ENCODE peak calls at places on chromosomes 13 and 19, in five cellular contexts. One of them, this sample, is unnamed.

GRCh38 chr19:1428738-1429391 is 9.3 kb upstream of the RPS15 start:
- DNase-seq in K562: no peak
- DNase-seq in brain microvascular endothelial cell: no peak
- DNase-seq in PC-3: no peak
- DNase-seq in fibroblast of lung: no peak
- DNase-seq in this sample: no peak

GRCh38 chr19:47701717-47702552 is 11.3 kb upstream of the EHD2 start:
- DNase-seq in K562: no peak
- DNase-seq in PC-3: no peak
- DNase-seq in fibroblast of lung: no peak
- DNase-seq in brain microvascular endothelial cell: no peak
- DNase-seq in this sample: no peak

GRCh38 chr13:99639126-99639525 is 137.9 kb downstream of the TM9SF2 start:
- DNase-seq in fibroblast of lung: no peak
- DNase-seq in brain microvascular endothelial cell: no peak
- DNase-seq in K562: no peak
- DNase-seq in PC-3: no peak
- DNase-seq in this sample: no peak

GRCh38 chr13:30873519-30873918 is 32.6 kb upstream of the MEDAG start:
- DNase-seq in K562: no peak
- DNase-seq in PC-3: no peak
- DNase-seq in fibroblast of lung: no peak
- DNase-seq in brain microvascular endothelial cell: no peak
- DNase-seq in this sample: no peak

GRCh38 chr13:20702945-20703784 is at the start of gene IL17D:
- DNase-seq in brain microvascular endothelial cell: no peak
- DNase-seq in PC-3: no peak
- DNase-seq in K562: peak
- DNase-seq in fibroblast of lung: no peak
- DNase-seq in this sample: no peak

GRCh38 chr19:29121684-29122083 is 91.3 kb downstream of the UQCRFS1 start:
- DNase-seq in K562: peak
- DNase-seq in brain microvascular endothelial cell: no peak
- DNase-seq in PC-3: no peak
- DNase-seq in fibroblast of lung: no peak
- DNase-seq in this sample: no peak

GRCh38 chr13:113636266-113636963 is 21.6 kb downstream of the ATP4B start:
- DNase-seq in fibroblast of lung: no peak
- DNase-seq in brain microvascular endothelial cell: no peak
- DNase-seq in K562: no peak
- DNase-seq in PC-3: no peak
- DNase-seq in this sample: no peak

GRCh38 chr13:26184791-26185250 is 37.3 kb downstream of the RNF6 start:
- DNase-seq in K562: peak
- DNase-seq in brain microvascular endothelial cell: peak
- DNase-seq in PC-3: peak
- DNase-seq in fibroblast of lung: peak
- DNase-seq in this sample: peak

GRCh38 chr13:21850013-21851006 is 179.4 kb downstream of the FGF9 start:
- DNase-seq in fibroblast of lung: peak
- DNase-seq in PC-3: no peak
- DNase-seq in K562: no peak
- DNase-seq in brain microvascular endothelial cell: no peak
- DNase-seq in this sample: no peak

GRCh38 chr13:114309806-114310410 is 4.4 kb upstream of the CHAMP1 start:
- DNase-seq in PC-3: no peak
- DNase-seq in K562: no peak
- DNase-seq in brain microvascular endothelial cell: no peak
- DNase-seq in fibroblast of lung: no peak
- DNase-seq in this sample: no peak

GRCh38 chr19:1901940-1902404 is 3.2 kb upstream of the ADAT3 start:
- DNase-seq in fibroblast of lung: peak
- DNase-seq in K562: no peak
- DNase-seq in brain microvascular endothelial cell: no peak
- DNase-seq in PC-3: no peak
- DNase-seq in this sample: no peak

GRCh38 chr13:99830931-99831330 is 140.6 kb downstream of the ZIC5 start:
- DNase-seq in fibroblast of lung: no peak
- DNase-seq in K562: no peak
- DNase-seq in PC-3: no peak
- DNase-seq in brain microvascular endothelial cell: no peak
- DNase-seq in this sample: no peak

GRCh38 chr19:45161715-45162463 is 1.1 kb upstream of the NKPD1 start:
- DNase-seq in brain microvascular endothelial cell: no peak
- DNase-seq in fibroblast of lung: peak
- DNase-seq in K562: peak
- DNase-seq in PC-3: peak
- DNase-seq in this sample: no peak

GRCh38 chr13:50524540-50524939 is 319.0 kb downstream of the DLEU7 start:
- DNase-seq in PC-3: no peak
- DNase-seq in K562: no peak
- DNase-seq in fibroblast of lung: no peak
- DNase-seq in brain microvascular endothelial cell: no peak
- DNase-seq in this sample: no peak

GRCh38 chr19:2186071-2186846 is 22.5 kb downstream of the DOT1L start:
- DNase-seq in K562: no peak
- DNase-seq in brain microvascular endothelial cell: peak
- DNase-seq in PC-3: no peak
- DNase-seq in fibroblast of lung: peak
- DNase-seq in this sample: no peak

GRCh38 chr19:3204646-3205275 is 19.0 kb downstream of the NCLN start:
- DNase-seq in K562: no peak
- DNase-seq in brain microvascular endothelial cell: no peak
- DNase-seq in PC-3: no peak
- DNase-seq in fibroblast of lung: no peak
- DNase-seq in this sample: no peak

GRCh38 chr13:73228546-73228945 is 169.7 kb downstream of the KLF5 start:
- DNase-seq in PC-3: peak
- DNase-seq in fibroblast of lung: no peak
- DNase-seq in brain microvascular endothelial cell: no peak
- DNase-seq in K562: no peak
- DNase-seq in this sample: peak

GRCh38 chr13:46648166-46648607 is 95.2 kb downstream of the LRCH1 start:
- DNase-seq in fibroblast of lung: peak
- DNase-seq in PC-3: peak
- DNase-seq in K562: no peak
- DNase-seq in brain microvascular endothelial cell: no peak
- DNase-seq in this sample: peak

GRCh38 chr19:46660008-46660517 is 919 bp downstream of the DACT3 start:
- DNase-seq in fibroblast of lung: no peak
- DNase-seq in K562: peak
- DNase-seq in brain microvascular endothelial cell: no peak
- DNase-seq in PC-3: no peak
- DNase-seq in this sample: no peak

GRCh38 chr13:23330356-23330755 is 103.1 kb downstream of the SACS start:
- DNase-seq in K562: no peak
- DNase-seq in brain microvascular endothelial cell: no peak
- DNase-seq in PC-3: no peak
- DNase-seq in fibroblast of lung: no peak
- DNase-seq in this sample: no peak

GRCh38 chr13:113584870-113585671 is 518 bp downstream of the TFDP1 start:
- DNase-seq in PC-3: peak
- DNase-seq in brain microvascular endothelial cell: no peak
- DNase-seq in fibroblast of lung: peak
- DNase-seq in K562: peak
- DNase-seq in this sample: no peak

GRCh38 chr19:11422163-11423068 is 3.3 kb upstream of the RGL3 start:
- DNase-seq in brain microvascular endothelial cell: peak
- DNase-seq in fibroblast of lung: peak
- DNase-seq in K562: no peak
- DNase-seq in PC-3: no peak
- DNase-seq in this sample: peak

GRCh38 chr13:109309625-109310363 is 476.6 kb downstream of the IRS2 start:
- DNase-seq in K562: no peak
- DNase-seq in fibroblast of lung: no peak
- DNase-seq in brain microvascular endothelial cell: no peak
- DNase-seq in PC-3: no peak
- DNase-seq in this sample: no peak

GRCh38 chr19:34254552-34255432 is at the start of gene GARRE1:
- DNase-seq in K562: peak
- DNase-seq in PC-3: no peak
- DNase-seq in fibroblast of lung: peak
- DNase-seq in brain microvascular endothelial cell: no peak
- DNase-seq in this sample: peak

GRCh38 chr13:100513987-100514670 is 74.5 kb downstream of the GGACT start:
- DNase-seq in fibroblast of lung: peak
- DNase-seq in brain microvascular endothelial cell: no peak
- DNase-seq in K562: no peak
- DNase-seq in PC-3: peak
- DNase-seq in this sample: no peak

DNA sequence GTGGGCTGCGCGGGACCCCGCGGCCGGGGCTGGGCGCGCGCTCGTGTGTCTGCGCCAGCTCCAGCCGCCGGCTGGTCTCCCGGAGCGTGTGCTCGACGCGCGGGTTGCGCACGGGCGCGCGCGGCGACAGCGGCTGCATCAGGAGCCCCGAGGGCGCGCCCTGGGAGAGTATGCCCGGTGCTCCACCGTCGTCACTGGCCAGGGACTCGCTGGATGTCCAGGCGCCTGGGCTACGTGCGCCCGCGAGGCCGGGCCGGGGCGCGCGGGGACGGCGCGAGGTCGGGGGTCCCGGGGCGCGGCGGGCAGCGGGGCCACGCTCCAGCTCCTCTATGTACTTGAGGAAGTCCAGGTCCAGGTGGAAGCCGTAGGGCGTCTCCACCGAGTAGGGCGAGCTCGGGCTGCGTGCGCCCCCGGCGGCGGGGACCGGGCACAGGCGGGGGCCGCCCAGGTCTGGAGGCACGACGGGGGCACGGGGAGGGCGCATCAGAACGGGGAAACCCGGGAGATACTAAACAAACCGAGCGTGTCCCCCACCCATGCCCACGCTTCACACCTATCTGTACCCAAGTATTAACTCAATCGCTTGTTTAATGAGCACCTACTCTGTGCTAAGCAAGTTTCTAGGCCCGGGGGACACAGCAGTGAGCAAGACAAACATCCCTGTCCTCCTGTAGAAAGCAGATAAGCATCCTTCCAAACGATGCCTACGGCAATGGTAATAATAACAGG is 7.6 kb downstream of the KANK3 start:
- DNase-seq in fibroblast of lung: no peak
- DNase-seq in PC-3: no peak
- DNase-seq in brain microvascular endothelial cell: no peak
- DNase-seq in K562: peak
- DNase-seq in this sample: no peak
- TF ChIP-seq CTCF in fibroblast of lung: no peak
- TF ChIP-seq CTCF in PC-3: peak
- TF ChIP-seq CTCF in brain microvascular endothelial cell: no peak
- TF ChIP-seq CTCF in K562: peak
- TF ChIP-seq CTCF in this sample: no peak

GRCh38 chr13:40031031-40031430 is 375.6 kb downstream of the COG6 start:
- DNase-seq in K562: no peak
- DNase-seq in brain microvascular endothelial cell: peak
- DNase-seq in fibroblast of lung: peak
- DNase-seq in PC-3: peak
- DNase-seq in this sample: peak
- H3K4me3 ChIP-seq in K562: no peak
- H3K4me3 ChIP-seq in brain microvascular endothelial cell: no peak
- H3K4me3 ChIP-seq in fibroblast of lung: no peak
- H3K4me3 ChIP-seq in PC-3: no peak
- H3K4me3 ChIP-seq in this sample: no peak

GRCh38 chr19:40228863-40229262 is 2.4 kb upstream of the CCNP start:
- DNase-seq in K562: no peak
- DNase-seq in brain microvascular endothelial cell: no peak
- DNase-seq in fibroblast of lung: no peak
- DNase-seq in PC-3: no peak
- DNase-seq in this sample: no peak

GRCh38 chr19:40228371-40228770 is 1.9 kb upstream of the CCNP start:
- DNase-seq in brain microvascular endothelial cell: no peak
- DNase-seq in fibroblast of lung: no peak
- DNase-seq in K562: no peak
- DNase-seq in PC-3: no peak
- DNase-seq in this sample: no peak

GRCh38 chr19:40223135-40223822 is 3.2 kb downstream of the CCNP start:
- DNase-seq in brain microvascular endothelial cell: no peak
- DNase-seq in K562: no peak
- DNase-seq in PC-3: peak
- DNase-seq in fibroblast of lung: no peak
- DNase-seq in this sample: peak

GRCh38 chr19:40224342-40225148 is 1.9 kb downstream of the CCNP start:
- DNase-seq in fibroblast of lung: no peak
- DNase-seq in brain microvascular endothelial cell: no peak
- DNase-seq in PC-3: no peak
- DNase-seq in K562: no peak
- DNase-seq in this sample: peak

DNA sequence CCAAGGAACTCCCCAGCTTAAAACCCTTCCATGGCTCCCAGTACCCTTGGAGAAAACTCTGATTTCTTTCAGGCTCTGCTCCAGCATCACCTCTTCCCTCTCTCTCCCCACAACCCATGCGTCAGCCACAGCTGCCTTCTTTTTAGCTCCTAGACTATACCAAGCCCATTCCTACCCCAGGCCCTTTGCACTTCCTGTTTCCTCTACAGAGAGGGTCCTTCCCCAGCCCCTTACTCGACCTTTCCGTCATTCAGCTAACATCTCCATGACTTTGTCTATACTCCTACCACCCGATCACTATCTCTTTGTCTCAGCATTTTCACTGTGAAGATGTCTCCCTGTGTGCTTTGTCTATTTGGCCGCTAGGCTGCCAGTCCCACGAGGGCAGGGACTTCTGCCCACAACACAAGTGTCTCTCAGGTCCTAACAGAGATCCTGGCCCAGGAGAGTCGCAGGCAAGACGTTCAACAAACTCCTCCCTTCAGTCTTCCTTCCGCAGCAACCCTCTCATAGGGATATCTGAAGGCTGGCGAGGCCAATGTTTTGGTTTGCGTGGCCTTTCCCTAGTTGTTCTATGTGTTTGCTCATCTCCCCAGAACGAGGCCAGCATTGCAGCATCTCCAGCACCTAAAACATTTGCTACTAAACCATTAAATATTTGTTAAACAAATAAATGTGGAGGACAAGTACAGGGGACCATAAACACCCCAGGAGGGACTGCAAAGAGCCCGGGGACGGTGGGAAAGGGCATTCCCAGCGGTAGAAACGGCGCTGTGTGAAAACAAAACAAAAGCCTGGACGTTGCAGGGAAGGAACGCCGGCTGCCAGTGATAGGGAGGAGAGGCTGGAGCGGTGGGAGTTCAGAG is 816 bp downstream of the CCNP start:
- DNase-seq in fibroblast of lung: peak
- DNase-seq in K562: no peak
- DNase-seq in brain microvascular endothelial cell: peak
- DNase-seq in PC-3: no peak
- DNase-seq in this sample: no peak
- TF ChIP-seq CTCF in fibroblast of lung: no peak
- TF ChIP-seq CTCF in K562: no peak
- TF ChIP-seq CTCF in brain microvascular endothelial cell: peak
- TF ChIP-seq CTCF in PC-3: no peak
- TF ChIP-seq CTCF in this sample: no peak

DNA sequence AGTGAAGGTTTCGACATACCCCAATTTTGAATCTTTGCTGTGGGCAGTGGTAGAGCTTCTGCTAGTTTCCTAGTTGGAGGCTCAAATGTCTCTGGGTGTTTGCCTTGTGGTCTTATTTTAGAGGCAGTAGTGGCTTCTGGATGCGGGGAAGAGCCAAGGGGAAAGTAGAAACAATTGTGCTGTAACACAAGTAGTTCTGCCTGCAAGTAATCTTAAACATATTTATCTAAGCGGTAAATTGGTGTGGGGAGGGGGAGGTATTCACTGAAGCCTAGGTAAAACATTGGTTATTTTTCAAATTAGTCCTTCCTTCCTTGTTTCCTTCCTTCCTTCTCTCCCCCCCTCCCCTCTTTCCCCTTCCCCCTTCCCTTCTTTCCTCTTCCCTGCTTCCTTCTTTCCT is at the start of gene PCDH20:
- DNase-seq in K562: no peak
- DNase-seq in PC-3: no peak
- DNase-seq in fibroblast of lung: peak
- DNase-seq in brain microvascular endothelial cell: no peak
- DNase-seq in this sample: no peak
- H3K4me3 ChIP-seq in K562: no peak
- H3K4me3 ChIP-seq in PC-3: peak
- H3K4me3 ChIP-seq in fibroblast of lung: no peak
- H3K4me3 ChIP-seq in brain microvascular endothelial cell: peak
- H3K4me3 ChIP-seq in this sample: peak

This sample was measured in epithelial cell of esophagus.